ENCODE peak calls at places on chromosomes 1 and 21, in six cellular contexts. O is SHP77; V is activated gamma-delta T cell; B is tibial nerve; J is stimulated activated CD4-positive, alpha-beta T cell treated with anti-CD3 and anti-CD28 coated beads, Interleukin-15, amount 100 ng/mL, for 1 hour; X is LoVo. S is an unnamed sample.

GRCh38 chr1:218407630-218408029 is 62.5 kb downstream of the TGFB2 start:
- DNase-seq in O (no peak), B (no peak), V (no peak), J (no peak), X (no peak), S (no peak)

GRCh38 chr1:50308883-50309282 is 114.4 kb downstream of the DMRTA2 start:
- DNase-seq in O (no peak), X (peak; percentile 19), J (no peak), B (no peak), V (no peak), S (peak; percentile 24)

GRCh38 chr1:223001653-223002634 is 141.1 kb downstream of the TLR5 start:
- DNase-seq in O (no peak), J (no peak), V (no peak), X (peak; percentile 21), B (no peak), S (peak; percentile 80)

GRCh38 chr1:6545276-6545934 is 8.9 kb downstream of the NOL9 start:
- DNase-seq in V (no peak), J (no peak), B (no peak), X (no peak), O (no peak), S (no peak)

GRCh38 chr1:49229555-49229954 is 452.9 kb upstream of the BEND5 start:
- DNase-seq in V (no peak), X (no peak), J (no peak), O (no peak), B (no peak), S (no peak)

GRCh38 chr1:206672011-206672688 is 12.6 kb upstream of the MAPKAPK2 start:
- DNase-seq in J (no peak), V (no peak), X (no peak), O (no peak), B (no peak), S (no peak)

GRCh38 chr1:39159224-39160036 is 45.1 kb upstream of the MACF1 start:
- DNase-seq in O (no peak), B (no peak), X (peak; percentile 70), V (no peak), J (no peak), S (no peak)

GRCh38 chr1:221166559-221167318 is 287.5 kb downstream of the HLX start:
- DNase-seq in B (peak; percentile 22), V (no peak), O (no peak), J (no peak), X (no peak), S (no peak)

GRCh38 chr1:61095127-61095812 is 12.9 kb downstream of the NFIA start:
- DNase-seq in B (no peak), X (no peak), O (no peak), J (no peak), V (no peak), S (no peak)

GRCh38 chr1:70528591-70529333 is 117.7 kb downstream of the CTH start:
- DNase-seq in B (peak; percentile 30), V (no peak), X (peak; percentile 33), J (no peak), O (peak; percentile 2), S (peak; percentile 30)

GRCh38 chr1:3905266-3905952 is 5.3 kb upstream of the C1orf174 start:
- DNase-seq in V (no peak), J (no peak), B (no peak), O (no peak), X (no peak), S (no peak)

GRCh38 chr1:214454619-214455396 is 96.6 kb downstream of the PTPN14 start:
- DNase-seq in B (no peak), V (no peak), X (no peak), J (no peak), O (no peak), S (no peak)

GRCh38 chr21:15272591-15272990 is 207.8 kb upstream of the NRIP1 start:
- DNase-seq in O (no peak), X (no peak), J (no peak), V (no peak), B (no peak), S (no peak)

GRCh38 chr1:916173-917075 is 7.3 kb upstream of the SAMD11 start:
- DNase-seq in J (no peak), V (no peak), O (no peak), B (no peak), X (no peak), S (no peak)

GRCh38 chr21:36065497-36066036 is 4.3 kb upstream of the CBR1 start:
- DNase-seq in O (no peak), J (no peak), V (no peak), B (no peak), X (peak; percentile 55), S (no peak)

GRCh38 chr1:194802572-194802971 is 1616.2 kb upstream of the B3GALT2 start:
- DNase-seq in X (no peak), J (no peak), B (no peak), V (no peak), O (no peak), S (no peak)

GRCh38 chr1:3197781-3198316 is 128.8 kb downstream of the PRDM16 start:
- DNase-seq in V (no peak), B (no peak), X (no peak), O (no peak), J (no peak), S (no peak)

GRCh38 chr21:29448766-29449165 is 150.0 kb downstream of the BACH1 start:
- DNase-seq in J (no peak), O (no peak), V (no peak), X (no peak), B (no peak), S (no peak)

GRCh38 chr21:33162436-33162921 is 67.3 kb upstream of the IFNAR2 start:
- DNase-seq in V (no peak), J (no peak), X (no peak), B (no peak), O (no peak), S (no peak)

GRCh38 chr1:10794724-10795304 is 1.6 kb downstream of the CASZ1 start:
- DNase-seq in O (no peak), X (no peak), J (no peak), B (no peak), V (no peak), S (no peak)

GRCh38 chr1:207304710-207305151 is 16.7 kb upstream of the CD55 start:
- DNase-seq in O (no peak), X (peak; percentile 67), V (no peak), B (no peak), J (no peak), S (peak; percentile 97)

GRCh38 chr21:9008636-9009035 is 1512.7 kb upstream of the TPTE start:
- DNase-seq in B (no peak), V (no peak), J (no peak), X (no peak), O (no peak), S (no peak)

GRCh38 chr1:39575191-39576015 is 1.2 kb downstream of the PABPC4 start:
- DNase-seq in B (peak; percentile 45), O (no peak), V (peak; percentile 41), J (peak; percentile 11), X (peak; percentile 19), S (no peak)

GRCh38 chr1:6108937-6109636 is 63.4 kb downstream of the KCNAB2 start:
- DNase-seq in O (peak; percentile 65), B (no peak), V (no peak), X (peak; percentile 32), J (no peak), S (peak; percentile 31)

GRCh38 chr1:29200905-29201594 is 19.4 kb upstream of the SRSF4 start:
- DNase-seq in B (no peak), O (no peak), J (no peak), V (no peak), X (no peak), S (no peak)

GRCh38 chr1:106276856-106277255 is 779.6 kb upstream of the PRMT6 start:
- DNase-seq in J (no peak), X (no peak), B (no peak), V (no peak), O (no peak), S (no peak)

GRCh38 chr1:19799233-19799876 is 361 bp downstream of the TMCO4 start:
- DNase-seq in V (peak; percentile 37), J (peak; percentile 31), X (peak; percentile 79), O (no peak), B (peak; percentile 27), S (peak; percentile 22)

GRCh38 chr1:175885247-175885646 is 141.9 kb upstream of the TNR start:
- DNase-seq in V (no peak), J (no peak), O (no peak), B (no peak), X (no peak), S (no peak)

GRCh38 chr1:118217073-118217620 is 32.1 kb upstream of the SPAG17 start:
- DNase-seq in X (no peak), B (no peak), J (no peak), V (no peak), O (no peak), S (no peak)

GRCh38 chr1:28056129-28056925 is 32.1 kb downstream of the EYA3 start:
- DNase-seq in X (no peak), O (no peak), J (peak; percentile 21), B (no peak), V (no peak), S (no peak)